ENCODE peak calls at places on chromosomes 4 and X, in five cellular contexts. S, D, H, T and X are unnamed samples.

GRCh38 chr4:153248641-153249198 is 44.5 kb downstream of the TRIM2 start:
- DNase-seq in S (no peak), D (no peak), H (no peak), T (no peak), X (no peak)

GRCh38 chr4:122539861-122540465 is 80.9 kb downstream of the IL21 start:
- DNase-seq in S (peak), D (no peak), H (no peak), T (no peak), X (no peak)

GRCh38 chr4:113057891-113058290 is 8.4 kb downstream of the ANK2 start:
- DNase-seq in S (peak), D (no peak), H (peak), T (no peak), X (peak)

GRCh38 chr4:145216532-145216931 is 36.1 kb upstream of the OTUD4 start:
- DNase-seq in S (peak), D (no peak), H (peak), T (no peak), X (peak)

GRCh38 chr4:105951198-105951597 is 55.9 kb downstream of the NPNT start:
- DNase-seq in S (peak), D (no peak), H (peak), T (no peak), X (peak)

GRCh38 chrX:148380614-148381561 is 119.5 kb upstream of the AFF2 start:
- DNase-seq in S (no peak), D (peak), H (no peak), T (no peak), X (no peak)

GRCh38 chrX:18286322-18286831 is 65.7 kb upstream of the BEND2 start:
- DNase-seq in S (no peak), D (no peak), H (no peak), T (no peak), X (no peak)

GRCh38 chr4:64829749-64830148 is 420.5 kb upstream of the TECRL start:
- DNase-seq in S (no peak), D (no peak), H (no peak), T (no peak), X (no peak)

GRCh38 chr4:82666970-82667665 is 105.3 kb upstream of the TMEM150C start:
- DNase-seq in S (peak), D (no peak), H (no peak), T (no peak), X (no peak)

GRCh38 chr4:36237366-36238353 is 6.7 kb downstream of the ARAP2 start:
- DNase-seq in S (no peak), D (no peak), H (no peak), T (no peak), X (no peak)

GRCh38 chr4:99468891-99469290 is 33.7 kb upstream of the ADH7 start:
- DNase-seq in S (peak), D (no peak), H (peak), T (no peak), X (no peak)

GRCh38 chr4:54677416-54677815 is 19.7 kb downstream of the KIT start:
- DNase-seq in S (no peak), D (no peak), H (no peak), T (no peak), X (no peak)

DNA sequence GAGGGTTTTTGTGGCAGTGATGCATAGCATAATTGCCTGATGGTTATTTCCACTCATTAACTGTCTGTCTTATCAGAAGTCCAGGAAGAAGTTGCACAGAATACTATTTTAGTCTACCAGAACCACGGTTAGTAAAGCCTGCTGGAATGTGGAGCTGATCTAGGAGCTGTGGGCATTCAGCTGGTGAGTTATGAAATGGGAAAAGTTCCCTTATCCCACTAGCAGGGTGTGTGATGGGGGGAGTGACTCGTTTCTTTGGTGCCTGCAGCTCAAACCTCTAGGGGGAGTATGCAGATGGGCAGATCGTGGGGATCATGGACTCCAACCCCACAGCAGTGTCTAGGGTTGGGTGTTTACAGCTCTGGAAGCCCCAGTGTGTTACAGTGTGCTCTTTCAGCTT is 305.6 kb upstream of the BOD1L1 start:
- DNase-seq in S (peak), D (no peak), H (peak), T (no peak), X (peak)
- TF ChIP-seq CTCF in S (no peak), D (no peak), H (peak), T (no peak), X (peak)

GRCh38 chr4:88054909-88055308 is 47.5 kb downstream of the PKD2 start:
- DNase-seq in S (peak), D (peak), H (peak), T (peak), X (peak)
- TF ChIP-seq CTCF in S (peak), D (no peak), H (peak), T (peak), X (peak)

GRCh38 chrX:140034916-140035315 is 69.6 kb upstream of the CXorf66 start:
- DNase-seq in S (peak), D (no peak), H (peak), T (no peak), X (no peak)
- TF ChIP-seq CTCF in S (peak), D (no peak), H (peak), T (peak), X (peak)

DNA sequence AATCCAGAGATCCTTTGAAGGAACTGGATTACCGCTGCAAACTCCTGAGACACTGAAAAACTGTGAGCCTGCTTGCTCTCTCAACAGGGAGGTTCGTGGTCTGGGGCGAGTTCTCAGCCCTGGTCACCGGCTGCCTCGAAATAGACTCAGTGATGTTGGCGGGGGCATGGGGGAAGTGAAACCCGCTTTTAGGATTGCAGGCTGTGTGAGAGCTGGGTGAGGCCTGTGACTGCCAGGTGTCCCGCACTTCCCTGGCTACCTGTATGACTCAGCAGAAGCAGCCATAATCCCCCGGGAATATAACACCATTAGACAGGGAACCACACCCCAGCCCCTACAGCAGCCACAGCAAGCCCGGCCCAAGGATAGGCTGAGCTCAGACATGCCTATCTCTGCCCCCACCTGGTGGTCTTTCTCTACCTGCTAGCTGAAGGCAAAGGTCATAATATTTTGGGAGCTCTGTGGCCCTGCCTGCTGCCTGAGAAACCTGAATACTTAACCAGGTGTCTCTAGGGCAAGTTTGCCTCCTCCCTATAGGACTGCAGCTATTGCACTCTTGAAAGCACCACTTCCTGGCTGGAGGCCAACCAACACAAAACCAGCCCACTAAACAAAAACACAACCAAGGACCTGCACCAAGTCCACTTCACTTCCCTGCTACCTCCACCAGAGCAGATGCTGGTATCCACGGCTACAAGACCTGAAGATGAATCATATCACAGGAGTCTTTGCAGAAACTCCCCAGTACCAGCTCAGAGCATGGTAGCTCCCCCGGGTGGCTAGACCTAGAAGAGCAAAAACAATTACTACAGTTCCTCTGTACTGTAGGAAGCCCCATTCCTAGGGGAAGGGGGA is 202.0 kb downstream of the RRAGB start:
- DNase-seq in S (no peak), D (no peak), H (no peak), T (no peak), X (no peak)
- TF ChIP-seq CTCF in S (no peak), D (no peak), H (no peak), T (no peak), X (no peak)